ENCODE peak calls at places on chromosomes 4 and X, in ten cellular contexts. K is fibroblast of mammary gland; S is A549; M is mesendoderm; X is SK-N-SH; D is naive thymus-derived CD4-positive, alpha-beta T cell; Y is cardiac fibroblast; G is NT2/D1; E is heart left ventricle; P is breast epithelium. L is an unnamed sample.
A peak's percentile ranks its signal among the peaks of the same experiment; 100 is the strongest.

GRCh38 chr4:111798840-111799239 is 346.4 kb upstream of the FAM241A start:
- DNase-seq in Y (no peak), D (no peak), E (no peak), X (no peak), G (no peak), S (no peak), K (no peak), M (peak; percentile 68), P (no peak), L (no peak)

GRCh38 chr4:76199664-76200211 is 13.9 kb downstream of the SCARB2 start:
- DNase-seq in D (no peak), M (peak; percentile 21), E (no peak), G (no peak), Y (peak; percentile 51), P (no peak), S (no peak), X (no peak), K (no peak), L (peak; percentile 87)

GRCh38 chrX:154051210-154051810 is 31.6 kb upstream of the IRAK1 start:
- DNase-seq in K (peak; percentile 66), X (peak; percentile 70), P (peak; percentile 54), E (peak; percentile 54), G (peak; percentile 6), M (peak; percentile 67), D (peak; percentile 76), Y (peak; percentile 77), S (peak; percentile 52), L (no peak)

GRCh38 chr4:123821861-123822260 is 425.3 kb downstream of the SPRY1 start:
- DNase-seq in M (peak; percentile 83), Y (peak; percentile 58), X (no peak), P (no peak), G (no peak), K (no peak), D (no peak), E (no peak), S (no peak), L (no peak)

GRCh38 chrX:17413228-17413627 is 38.2 kb downstream of the NHS start:
- DNase-seq in G (no peak), K (peak; percentile 91), Y (peak; percentile 50), P (no peak), D (no peak), X (no peak), E (no peak), M (no peak), S (no peak), L (no peak)

GRCh38 chrX:41526925-41527324 is 79.8 kb downstream of the NYX start:
- DNase-seq in K (peak; percentile 54), S (peak; percentile 18), M (no peak), E (no peak), X (no peak), Y (peak; percentile 5), D (no peak), G (no peak), P (no peak), L (no peak)

GRCh38 chrX:111955916-111956315 is 79.9 kb downstream of the TRPC5OS start:
- DNase-seq in E (no peak), M (no peak), S (no peak), D (no peak), G (no peak), X (no peak), Y (no peak), K (no peak), P (no peak), L (no peak)

GRCh38 chr4:11589676-11590075 is 161.0 kb upstream of the HS3ST1 start:
- DNase-seq in S (no peak), G (no peak), X (no peak), K (no peak), P (no peak), D (no peak), Y (peak; percentile 35), E (no peak), M (no peak), L (no peak)

GRCh38 chr4:117400039-117400835 is 314.9 kb upstream of the TRAM1L1 start:
- DNase-seq in S (no peak), K (peak; percentile 39), X (no peak), Y (peak; percentile 49), D (no peak), E (no peak), M (peak; percentile 51), G (no peak), P (no peak), L (no peak)

GRCh38 chr4:89100853-89101252 is 10.5 kb upstream of the TIGD2 start:
- DNase-seq in M (no peak), X (no peak), S (no peak), G (no peak), D (no peak), K (no peak), P (no peak), E (no peak), Y (no peak), L (no peak)
- H3K4me3 ChIP-seq in M (no peak overlapping the region), X (no peak overlapping the region), S (no peak overlapping the region), G (no peak overlapping the region), D (no peak overlapping the region), K (no peak overlapping the region), P (no peak overlapping the region), E (no peak overlapping the region), Y (no peak overlapping the region), L (no peak overlapping the region)

GRCh38 chr4:183438458-183439113 is 5.8 kb upstream of the CDKN2AIP start:
- DNase-seq in X (no peak), Y (no peak), M (no peak), S (peak; percentile 56), D (no peak), G (no peak), P (no peak), K (peak; percentile 83), E (no peak), L (no peak)

GRCh38 chr4:183435803-183436202 is 8.6 kb upstream of the CDKN2AIP start:
- DNase-seq in E (no peak), X (no peak), G (no peak), M (no peak), D (no peak), S (no peak), P (no peak), Y (no peak), K (no peak), L (no peak)

GRCh38 chr4:183436417-183436816 is 8.0 kb upstream of the CDKN2AIP start:
- DNase-seq in G (no peak), S (no peak), K (no peak), P (no peak), E (no peak), D (no peak), X (no peak), Y (no peak), M (peak; percentile 34), L (no peak)

GRCh38 chr4:183434264-183435045 is 10.0 kb upstream of the CDKN2AIP start:
- DNase-seq in K (no peak), P (no peak), X (no peak), G (no peak), E (no peak), Y (no peak), S (no peak), M (no peak), D (no peak), L (no peak)

GRCh38 chr4:183437452-183437851 is 7.0 kb upstream of the CDKN2AIP start:
- DNase-seq in D (no peak), G (no peak), K (no peak), X (no peak), S (no peak), E (no peak), P (no peak), Y (no peak), M (no peak), L (no peak)
- H3K4me3 ChIP-seq in D (no peak overlapping the region), G (no peak overlapping the region), K (no peak overlapping the region), X (no peak overlapping the region), S (no peak overlapping the region), E (no peak overlapping the region), P (no peak overlapping the region), Y (no peak overlapping the region), M (no peak overlapping the region), L (no peak overlapping the region)

GRCh38 chr4:2006367-2006766 is 2.4 kb downstream of the NELFA start:
- DNase-seq in D (no peak), G (no peak), P (no peak), E (no peak), X (no peak), S (no peak), K (no peak), M (no peak), Y (no peak), L (peak; percentile 50)
- H3K4me3 ChIP-seq in D (no peak overlapping the region), G (no peak overlapping the region), P (no peak overlapping the region), E (no peak overlapping the region), X (no peak overlapping the region), S (no peak overlapping the region), K (no peak overlapping the region), M (no peak overlapping the region), Y (no peak overlapping the region), L (no peak overlapping the region)

GRCh38 chr4:176319704-176320339 is at the start of gene SPCS3:
- DNase-seq in Y (peak; percentile 96), X (peak; percentile 97), S (peak; percentile 65), P (peak; percentile 93), M (peak; percentile 97), G (peak; percentile 75), K (peak; percentile 90), E (peak; percentile 97), D (peak; percentile 94), L (peak; percentile 98)

GRCh38 chr4:176320976-176321361 is 1.2 kb downstream of the SPCS3 start:
- DNase-seq in X (peak; percentile 33), S (no peak), E (no peak), M (no peak), Y (peak; percentile 13), K (peak; percentile 22), G (no peak), D (no peak), P (no peak), L (no peak)

GRCh38 chr4:176320340-176320975 is 692 bp downstream of the SPCS3 start:
- DNase-seq in G (peak; percentile 18), X (peak; percentile 86), S (peak; percentile 66), Y (peak; percentile 91), K (peak; percentile 83), E (peak; percentile 93), P (peak; percentile 81), M (peak; percentile 86), D (peak; percentile 79), L (peak; percentile 95)

GRCh38 chr4:176321589-176321988 is 1.8 kb downstream of the SPCS3 start:
- DNase-seq in X (no peak), G (no peak), Y (no peak), P (no peak), K (no peak), S (no peak), M (no peak), D (no peak), E (no peak), L (no peak)

DNA sequence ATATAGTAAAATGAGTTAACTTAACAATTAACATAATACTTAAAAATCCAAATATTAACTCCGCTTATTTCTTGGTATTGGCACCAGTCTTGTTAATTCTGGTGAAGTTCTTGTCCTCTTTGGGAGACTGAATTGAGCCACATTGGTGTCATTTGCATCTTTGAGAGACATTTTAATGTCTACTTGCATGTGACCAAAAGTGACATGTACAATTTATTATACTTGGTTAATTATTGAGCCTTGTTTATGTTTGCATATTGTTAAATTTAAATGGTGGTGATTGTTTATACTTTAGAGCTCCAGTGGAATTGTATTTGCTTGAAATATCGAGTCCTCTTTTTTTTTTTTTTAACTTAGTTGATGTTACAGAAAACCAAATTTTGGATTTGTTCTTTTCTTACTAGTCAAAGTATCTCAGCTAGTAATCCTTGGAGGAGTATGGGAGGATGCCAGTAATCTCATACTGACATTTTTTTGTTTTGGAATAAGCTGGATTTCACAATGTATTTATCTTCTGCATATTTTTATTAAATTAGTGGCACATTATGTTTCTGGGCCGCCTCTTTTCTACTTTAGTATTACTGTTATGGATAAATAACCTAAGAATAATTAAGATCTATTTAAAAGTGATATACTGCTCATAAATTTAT is 3.9 kb downstream of the SPCS3 start:
- DNase-seq in E (no peak), G (no peak), S (no peak), X (no peak), Y (peak; percentile 48), P (no peak), K (no peak), D (no peak), M (no peak), L (no peak)
- H3K4me3 ChIP-seq in E (no peak overlapping the region), G (no peak overlapping the region), S (no peak overlapping the region), X (peak overlapping the region; percentile 99), Y (no peak overlapping the region), P (no peak overlapping the region), K (no peak overlapping the region), D (no peak overlapping the region), M (no peak overlapping the region), L (no peak overlapping the region)